ENCODE peak calls at places on chromosomes 12 and 14, in seven cellular contexts. One of them, this sample, is unnamed.

GRCh38 chr14:62847168-62847567 is 198.1 kb downstream of the KCNH5 start:
- DNase-seq in HCT116: no peak
- DNase-seq in endothelial cell of umbilical vein: no peak
- DNase-seq in GM12878: no peak
- DNase-seq in H1: no peak
- DNase-seq in K562: no peak
- DNase-seq in IMR-90: peak; percentile 5
- DNase-seq in this sample: no peak

GRCh38 chr14:68471964-68472508 is 320.8 kb downstream of the ZFP36L1 start:
- DNase-seq in HCT116: no peak
- DNase-seq in endothelial cell of umbilical vein: no peak
- DNase-seq in GM12878: no peak
- DNase-seq in H1: no peak
- DNase-seq in K562: no peak
- DNase-seq in IMR-90: no peak
- DNase-seq in this sample: no peak

GRCh38 chr14:93004699-93005082 is 81.7 kb downstream of the CHGA start:
- DNase-seq in HCT116: no peak
- DNase-seq in endothelial cell of umbilical vein: no peak
- DNase-seq in GM12878: no peak
- DNase-seq in H1: no peak
- DNase-seq in K562: no peak
- DNase-seq in IMR-90: no peak
- DNase-seq in this sample: no peak

GRCh38 chr12:104710940-104711725 is 247.0 kb downstream of the SLC41A2 start:
- DNase-seq in HCT116: no peak
- DNase-seq in endothelial cell of umbilical vein: no peak
- DNase-seq in GM12878: no peak
- DNase-seq in H1: no peak
- DNase-seq in K562: no peak
- DNase-seq in IMR-90: peak; percentile 76
- DNase-seq in this sample: no peak

GRCh38 chr12:102396276-102396675 is 84.1 kb downstream of the IGF1 start:
- DNase-seq in HCT116: no peak
- DNase-seq in endothelial cell of umbilical vein: no peak
- DNase-seq in GM12878: no peak
- DNase-seq in H1: no peak
- DNase-seq in K562: no peak
- DNase-seq in IMR-90: no peak
- DNase-seq in this sample: no peak

GRCh38 chr12:55940065-55940732 is 9.2 kb downstream of the DGKA start:
- DNase-seq in HCT116: peak; percentile 59
- DNase-seq in endothelial cell of umbilical vein: peak; percentile 85
- DNase-seq in GM12878: peak; percentile 60
- DNase-seq in H1: peak; percentile 83
- DNase-seq in K562: peak; percentile 88
- DNase-seq in IMR-90: peak; percentile 81
- DNase-seq in this sample: peak; percentile 69

GRCh38 chr12:14185441-14186192 is 179.9 kb upstream of the ATF7IP start:
- DNase-seq in HCT116: peak; percentile 39
- DNase-seq in endothelial cell of umbilical vein: peak; percentile 35
- DNase-seq in GM12878: no peak
- DNase-seq in H1: no peak
- DNase-seq in K562: peak; percentile 9
- DNase-seq in IMR-90: peak; percentile 38
- DNase-seq in this sample: peak; percentile 26

GRCh38 chr14:54637270-54637669 is 70.3 kb downstream of the SAMD4A start:
- DNase-seq in HCT116: no peak
- DNase-seq in endothelial cell of umbilical vein: no peak
- DNase-seq in GM12878: no peak
- DNase-seq in H1: no peak
- DNase-seq in K562: no peak
- DNase-seq in IMR-90: no peak
- DNase-seq in this sample: no peak

GRCh38 chr14:73995977-73996378 is 23.1 kb downstream of the ENTPD5 start:
- DNase-seq in HCT116: no peak
- DNase-seq in endothelial cell of umbilical vein: no peak
- DNase-seq in GM12878: no peak
- DNase-seq in H1: no peak
- DNase-seq in K562: no peak
- DNase-seq in IMR-90: no peak
- DNase-seq in this sample: peak; percentile 62

GRCh38 chr12:77231548-77231947 is 166.2 kb upstream of the E2F7 start:
- DNase-seq in HCT116: no peak
- DNase-seq in endothelial cell of umbilical vein: peak; percentile 93
- DNase-seq in GM12878: no peak
- DNase-seq in H1: no peak
- DNase-seq in K562: no peak
- DNase-seq in IMR-90: peak; percentile 55
- DNase-seq in this sample: no peak

GRCh38 chr14:103594265-103594664 is 31.5 kb downstream of the COA8 start:
- DNase-seq in HCT116: no peak
- DNase-seq in endothelial cell of umbilical vein: no peak
- DNase-seq in GM12878: no peak
- DNase-seq in H1: no peak
- DNase-seq in K562: no peak
- DNase-seq in IMR-90: peak; percentile 74
- DNase-seq in this sample: peak; percentile 70

GRCh38 chr12:8081228-8081920 is 700 bp upstream of the NECAP1 start:
- DNase-seq in HCT116: no peak
- DNase-seq in endothelial cell of umbilical vein: no peak
- DNase-seq in GM12878: no peak
- DNase-seq in H1: no peak
- DNase-seq in K562: no peak
- DNase-seq in IMR-90: no peak
- DNase-seq in this sample: no peak

GRCh38 chr12:31120392-31121008 is 46.8 kb downstream of the DDX11 start:
- DNase-seq in HCT116: no peak
- DNase-seq in endothelial cell of umbilical vein: no peak
- DNase-seq in GM12878: no peak
- DNase-seq in H1: no peak
- DNase-seq in K562: no peak
- DNase-seq in IMR-90: no peak
- DNase-seq in this sample: no peak

GRCh38 chr12:54163147-54163546 is 25.6 kb downstream of the SMUG1 start:
- DNase-seq in HCT116: no peak
- DNase-seq in endothelial cell of umbilical vein: no peak
- DNase-seq in GM12878: no peak
- DNase-seq in H1: no peak
- DNase-seq in K562: no peak
- DNase-seq in IMR-90: no peak
- DNase-seq in this sample: no peak

GRCh38 chr12:132695431-132695830 is 8.0 kb downstream of the PXMP2 start:
- DNase-seq in HCT116: no peak
- DNase-seq in endothelial cell of umbilical vein: no peak
- DNase-seq in GM12878: no peak
- DNase-seq in H1: no peak
- DNase-seq in K562: no peak
- DNase-seq in IMR-90: no peak
- DNase-seq in this sample: no peak

GRCh38 chr12:751192-751827 is 1.1 kb upstream of the WNK1 start:
- DNase-seq in HCT116: peak; percentile 93
- DNase-seq in endothelial cell of umbilical vein: peak; percentile 97
- DNase-seq in GM12878: peak; percentile 94
- DNase-seq in H1: peak; percentile 94
- DNase-seq in K562: peak; percentile 68
- DNase-seq in IMR-90: peak; percentile 96
- DNase-seq in this sample: peak; percentile 91
- TF ChIP-seq POLR2A in HCT116: peak; percentile 49
- TF ChIP-seq POLR2A in endothelial cell of umbilical vein: peak; percentile 62
- TF ChIP-seq POLR2A in GM12878: peak; percentile 89
- TF ChIP-seq POLR2A in H1: peak; percentile 79
- TF ChIP-seq POLR2A in K562: peak; percentile 78
- TF ChIP-seq POLR2A in IMR-90: no peak
- TF ChIP-seq POLR2A in this sample: peak; percentile 68

DNA sequence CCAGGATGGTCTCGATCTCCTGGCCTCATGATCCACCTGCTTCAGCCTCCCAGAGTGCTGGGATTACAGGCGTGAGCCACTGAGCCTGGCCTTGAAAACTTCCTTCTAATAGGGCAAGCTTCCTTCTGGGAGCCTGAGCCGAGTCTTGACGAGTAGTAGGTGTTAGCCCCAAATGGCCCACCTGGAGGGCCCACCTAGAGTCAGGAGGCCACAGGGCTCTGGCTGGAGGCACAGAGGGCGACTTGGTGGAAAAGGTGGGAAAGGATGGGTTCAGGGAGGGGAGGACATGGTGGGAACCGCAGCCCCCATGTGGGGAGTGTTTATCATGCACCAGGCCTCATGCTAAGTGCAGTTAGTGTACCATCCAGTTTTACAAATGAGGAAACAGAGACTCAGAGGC is 3.0 kb upstream of the LRP1-AS start:
- DNase-seq in HCT116: no peak
- DNase-seq in endothelial cell of umbilical vein: no peak
- DNase-seq in GM12878: no peak
- DNase-seq in H1: no peak
- DNase-seq in K562: no peak
- DNase-seq in IMR-90: no peak
- DNase-seq in this sample: no peak
- H3K9ac ChIP-seq in HCT116: no peak overlapping the region
- H3K9ac ChIP-seq in endothelial cell of umbilical vein: no peak overlapping the region
- H3K9ac ChIP-seq in GM12878: no peak overlapping the region
- H3K9ac ChIP-seq in H1: no peak overlapping the region
- H3K9ac ChIP-seq in K562: no peak overlapping the region
- H3K9ac ChIP-seq in IMR-90: no peak overlapping the region
- H3K9ac ChIP-seq in this sample: no peak overlapping the region

GRCh38 chr12:24541193-24541871 is 407.6 kb downstream of the BCAT1 start:
- DNase-seq in HCT116: no peak
- DNase-seq in endothelial cell of umbilical vein: no peak
- DNase-seq in GM12878: no peak
- DNase-seq in H1: no peak
- DNase-seq in K562: no peak
- DNase-seq in IMR-90: no peak
- DNase-seq in this sample: no peak

GRCh38 chr12:24539646-24540045 is 409.3 kb downstream of the BCAT1 start:
- DNase-seq in HCT116: no peak
- DNase-seq in endothelial cell of umbilical vein: no peak
- DNase-seq in GM12878: no peak
- DNase-seq in H1: no peak
- DNase-seq in K562: no peak
- DNase-seq in IMR-90: peak; percentile 66
- DNase-seq in this sample: no peak

GRCh38 chr12:24546084-24546483 is 402.8 kb downstream of the BCAT1 start:
- DNase-seq in HCT116: no peak
- DNase-seq in endothelial cell of umbilical vein: no peak
- DNase-seq in GM12878: no peak
- DNase-seq in H1: no peak
- DNase-seq in K562: no peak
- DNase-seq in IMR-90: no peak
- DNase-seq in this sample: no peak

GRCh38 chr12:24546661-24547060 is 402.2 kb downstream of the BCAT1 start:
- DNase-seq in HCT116: no peak
- DNase-seq in endothelial cell of umbilical vein: no peak
- DNase-seq in GM12878: no peak
- DNase-seq in H1: no peak
- DNase-seq in K562: no peak
- DNase-seq in IMR-90: no peak
- DNase-seq in this sample: no peak

GRCh38 chr12:24544368-24544767 is 404.5 kb downstream of the BCAT1 start:
- DNase-seq in HCT116: no peak
- DNase-seq in endothelial cell of umbilical vein: no peak
- DNase-seq in GM12878: no peak
- DNase-seq in H1: no peak
- DNase-seq in K562: no peak
- DNase-seq in IMR-90: peak; percentile 37
- DNase-seq in this sample: no peak
- TF ChIP-seq POLR2A in HCT116: no peak
- TF ChIP-seq POLR2A in endothelial cell of umbilical vein: no peak
- TF ChIP-seq POLR2A in GM12878: no peak
- TF ChIP-seq POLR2A in H1: no peak
- TF ChIP-seq POLR2A in K562: no peak
- TF ChIP-seq POLR2A in IMR-90: no peak
- TF ChIP-seq POLR2A in this sample: no peak

GRCh38 chr12:88578274-88578673 is 2.0 kb downstream of the KITLG start:
- DNase-seq in HCT116: no peak
- DNase-seq in endothelial cell of umbilical vein: peak; percentile 39
- DNase-seq in GM12878: no peak
- DNase-seq in H1: no peak
- DNase-seq in K562: no peak
- DNase-seq in IMR-90: no peak
- DNase-seq in this sample: peak; percentile 29
- H3K9ac ChIP-seq in HCT116: peak overlapping the region; percentile 82
- H3K9ac ChIP-seq in endothelial cell of umbilical vein: peak overlapping the region; percentile 52
- H3K9ac ChIP-seq in GM12878: no peak overlapping the region
- H3K9ac ChIP-seq in H1: no peak overlapping the region
- H3K9ac ChIP-seq in K562: no peak overlapping the region
- H3K9ac ChIP-seq in IMR-90: peak overlapping the region; percentile 82
- H3K9ac ChIP-seq in this sample: peak overlapping the region; percentile 19

DNA sequence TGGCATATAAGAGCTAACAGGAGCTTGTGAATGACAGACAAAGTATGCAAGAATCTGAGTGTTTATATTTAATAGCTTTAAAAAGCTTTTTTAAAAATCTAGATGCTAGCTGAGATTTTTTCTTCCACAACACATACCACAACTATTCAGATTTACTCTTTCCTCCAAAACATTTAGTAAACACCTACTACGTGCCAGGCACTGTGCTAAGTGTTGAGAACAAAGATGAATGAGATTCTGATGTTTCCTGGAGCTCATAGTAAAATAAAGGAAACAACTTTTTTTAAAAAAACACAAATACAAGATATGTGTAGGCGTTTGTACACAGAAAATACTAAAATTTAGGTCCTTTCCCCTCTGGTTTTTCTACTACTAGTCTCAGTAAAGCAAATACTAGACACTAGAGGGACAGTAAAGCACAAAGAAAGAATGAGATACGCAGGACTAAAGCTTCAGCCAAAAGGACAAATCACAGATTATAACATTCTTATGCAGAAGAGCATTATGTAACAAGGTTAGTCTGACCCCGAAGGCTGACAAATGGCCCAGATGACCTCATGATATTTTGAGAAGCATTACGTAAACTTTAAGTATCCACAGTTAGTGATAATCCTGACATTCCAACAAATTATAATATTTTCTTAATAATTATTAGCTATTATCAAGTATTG is 78.6 kb upstream of the PAWR start:
- DNase-seq in HCT116: no peak
- DNase-seq in endothelial cell of umbilical vein: no peak
- DNase-seq in GM12878: no peak
- DNase-seq in H1: no peak
- DNase-seq in K562: no peak
- DNase-seq in IMR-90: no peak
- DNase-seq in this sample: no peak
- TF ChIP-seq POLR2A in HCT116: no peak
- TF ChIP-seq POLR2A in endothelial cell of umbilical vein: no peak
- TF ChIP-seq POLR2A in GM12878: no peak
- TF ChIP-seq POLR2A in H1: no peak
- TF ChIP-seq POLR2A in K562: no peak
- TF ChIP-seq POLR2A in IMR-90: no peak
- TF ChIP-seq POLR2A in this sample: no peak

This sample was measured in HepG2.